ENCODE peak calls at places on chromosome 18, in eight cellular contexts. One of them, this sample, is unnamed.

GRCh38 chr18:37315935-37316334 is 249.7 kb downstream of the CELF4 start:
- DNase-seq in effector memory CD8-positive, alpha-beta T cell: no peak
- DNase-seq in spleen: no peak
- DNase-seq in CD4-positive, CD25-positive, alpha-beta regulatory T cell: no peak
- DNase-seq in kidney glomerular epithelial cell: no peak
- DNase-seq in BE2C: no peak
- DNase-seq in PC-9: no peak
- DNase-seq in stimulated activated CD4-positive, alpha-beta T cell treated with anti-CD3 and anti-CD28 coated beads, Interleukin-15, amount 100 ng/mL, for 24 hours: no peak
- DNase-seq in this sample: no peak

GRCh38 chr18:75478996-75479870 is 51.7 kb upstream of the SMIM21 start:
- DNase-seq in effector memory CD8-positive, alpha-beta T cell: peak
- DNase-seq in CD4-positive, CD25-positive, alpha-beta regulatory T cell: peak
- DNase-seq in kidney glomerular epithelial cell: peak
- DNase-seq in BE2C: no peak
- DNase-seq in PC-9: no peak
- DNase-seq in spleen: no peak
- DNase-seq in stimulated activated CD4-positive, alpha-beta T cell treated with anti-CD3 and anti-CD28 coated beads, Interleukin-15, amount 100 ng/mL, for 24 hours: no peak
- DNase-seq in this sample: peak

GRCh38 chr18:21918693-21919092 is 178.1 kb downstream of the MIB1 start:
- DNase-seq in CD4-positive, CD25-positive, alpha-beta regulatory T cell: no peak
- DNase-seq in spleen: no peak
- DNase-seq in BE2C: no peak
- DNase-seq in stimulated activated CD4-positive, alpha-beta T cell treated with anti-CD3 and anti-CD28 coated beads, Interleukin-15, amount 100 ng/mL, for 24 hours: no peak
- DNase-seq in PC-9: no peak
- DNase-seq in effector memory CD8-positive, alpha-beta T cell: no peak
- DNase-seq in kidney glomerular epithelial cell: no peak
- DNase-seq in this sample: no peak

GRCh38 chr18:63518178-63519012 is 23.8 kb upstream of the SERPINB12 start:
- DNase-seq in PC-9: peak
- DNase-seq in CD4-positive, CD25-positive, alpha-beta regulatory T cell: peak
- DNase-seq in kidney glomerular epithelial cell: peak
- DNase-seq in stimulated activated CD4-positive, alpha-beta T cell treated with anti-CD3 and anti-CD28 coated beads, Interleukin-15, amount 100 ng/mL, for 24 hours: peak
- DNase-seq in effector memory CD8-positive, alpha-beta T cell: peak
- DNase-seq in BE2C: peak
- DNase-seq in spleen: no peak
- DNase-seq in this sample: peak

GRCh38 chr18:33751613-33752221 is 173.7 kb downstream of the ASXL3 start:
- DNase-seq in BE2C: no peak
- DNase-seq in CD4-positive, CD25-positive, alpha-beta regulatory T cell: no peak
- DNase-seq in PC-9: no peak
- DNase-seq in spleen: no peak
- DNase-seq in stimulated activated CD4-positive, alpha-beta T cell treated with anti-CD3 and anti-CD28 coated beads, Interleukin-15, amount 100 ng/mL, for 24 hours: no peak
- DNase-seq in effector memory CD8-positive, alpha-beta T cell: no peak
- DNase-seq in kidney glomerular epithelial cell: peak
- DNase-seq in this sample: no peak

GRCh38 chr18:55096261-55097026 is 137.2 kb upstream of the CCDC68 start:
- DNase-seq in kidney glomerular epithelial cell: peak
- DNase-seq in BE2C: peak
- DNase-seq in stimulated activated CD4-positive, alpha-beta T cell treated with anti-CD3 and anti-CD28 coated beads, Interleukin-15, amount 100 ng/mL, for 24 hours: no peak
- DNase-seq in CD4-positive, CD25-positive, alpha-beta regulatory T cell: no peak
- DNase-seq in effector memory CD8-positive, alpha-beta T cell: no peak
- DNase-seq in spleen: no peak
- DNase-seq in PC-9: peak
- DNase-seq in this sample: no peak

GRCh38 chr18:55543130-55543704 is 44.8 kb downstream of the TCF4 start:
- DNase-seq in PC-9: no peak
- DNase-seq in effector memory CD8-positive, alpha-beta T cell: no peak
- DNase-seq in spleen: no peak
- DNase-seq in CD4-positive, CD25-positive, alpha-beta regulatory T cell: no peak
- DNase-seq in kidney glomerular epithelial cell: no peak
- DNase-seq in BE2C: no peak
- DNase-seq in stimulated activated CD4-positive, alpha-beta T cell treated with anti-CD3 and anti-CD28 coated beads, Interleukin-15, amount 100 ng/mL, for 24 hours: no peak
- DNase-seq in this sample: no peak

GRCh38 chr18:26549486-26550435 is 1.4 kb upstream of the KCTD1 start:
- DNase-seq in CD4-positive, CD25-positive, alpha-beta regulatory T cell: no peak
- DNase-seq in kidney glomerular epithelial cell: peak
- DNase-seq in effector memory CD8-positive, alpha-beta T cell: no peak
- DNase-seq in spleen: peak
- DNase-seq in stimulated activated CD4-positive, alpha-beta T cell treated with anti-CD3 and anti-CD28 coated beads, Interleukin-15, amount 100 ng/mL, for 24 hours: peak
- DNase-seq in PC-9: peak
- DNase-seq in BE2C: peak
- DNase-seq in this sample: no peak

GRCh38 chr18:45378933-45379332 is 236.3 kb upstream of the SLC14A2 start:
- DNase-seq in effector memory CD8-positive, alpha-beta T cell: no peak
- DNase-seq in PC-9: no peak
- DNase-seq in CD4-positive, CD25-positive, alpha-beta regulatory T cell: no peak
- DNase-seq in kidney glomerular epithelial cell: no peak
- DNase-seq in stimulated activated CD4-positive, alpha-beta T cell treated with anti-CD3 and anti-CD28 coated beads, Interleukin-15, amount 100 ng/mL, for 24 hours: no peak
- DNase-seq in BE2C: no peak
- DNase-seq in spleen: no peak
- DNase-seq in this sample: no peak

GRCh38 chr18:65754121-65754520 is 3.3 kb downstream of the CDH7 start:
- DNase-seq in BE2C: peak
- DNase-seq in CD4-positive, CD25-positive, alpha-beta regulatory T cell: no peak
- DNase-seq in kidney glomerular epithelial cell: no peak
- DNase-seq in spleen: no peak
- DNase-seq in PC-9: no peak
- DNase-seq in stimulated activated CD4-positive, alpha-beta T cell treated with anti-CD3 and anti-CD28 coated beads, Interleukin-15, amount 100 ng/mL, for 24 hours: no peak
- DNase-seq in effector memory CD8-positive, alpha-beta T cell: no peak
- DNase-seq in this sample: no peak

GRCh38 chr18:9348079-9348671 is 13.6 kb downstream of the TWSG1 start:
- DNase-seq in kidney glomerular epithelial cell: peak
- DNase-seq in PC-9: no peak
- DNase-seq in effector memory CD8-positive, alpha-beta T cell: no peak
- DNase-seq in spleen: no peak
- DNase-seq in CD4-positive, CD25-positive, alpha-beta regulatory T cell: no peak
- DNase-seq in BE2C: no peak
- DNase-seq in stimulated activated CD4-positive, alpha-beta T cell treated with anti-CD3 and anti-CD28 coated beads, Interleukin-15, amount 100 ng/mL, for 24 hours: no peak
- DNase-seq in this sample: no peak

GRCh38 chr18:54983041-54983686 is 23.9 kb upstream of the CCDC68 start:
- DNase-seq in BE2C: no peak
- DNase-seq in stimulated activated CD4-positive, alpha-beta T cell treated with anti-CD3 and anti-CD28 coated beads, Interleukin-15, amount 100 ng/mL, for 24 hours: no peak
- DNase-seq in effector memory CD8-positive, alpha-beta T cell: no peak
- DNase-seq in spleen: no peak
- DNase-seq in PC-9: peak
- DNase-seq in CD4-positive, CD25-positive, alpha-beta regulatory T cell: peak
- DNase-seq in kidney glomerular epithelial cell: peak
- DNase-seq in this sample: peak

GRCh38 chr18:50396005-50396404 is 21.2 kb downstream of the SKA1 start:
- DNase-seq in effector memory CD8-positive, alpha-beta T cell: no peak
- DNase-seq in kidney glomerular epithelial cell: no peak
- DNase-seq in stimulated activated CD4-positive, alpha-beta T cell treated with anti-CD3 and anti-CD28 coated beads, Interleukin-15, amount 100 ng/mL, for 24 hours: no peak
- DNase-seq in PC-9: no peak
- DNase-seq in spleen: no peak
- DNase-seq in CD4-positive, CD25-positive, alpha-beta regulatory T cell: no peak
- DNase-seq in BE2C: no peak
- DNase-seq in this sample: no peak

GRCh38 chr18:37492952-37493351 is 72.6 kb downstream of the CELF4 start:
- DNase-seq in kidney glomerular epithelial cell: no peak
- DNase-seq in spleen: no peak
- DNase-seq in effector memory CD8-positive, alpha-beta T cell: no peak
- DNase-seq in PC-9: no peak
- DNase-seq in CD4-positive, CD25-positive, alpha-beta regulatory T cell: no peak
- DNase-seq in stimulated activated CD4-positive, alpha-beta T cell treated with anti-CD3 and anti-CD28 coated beads, Interleukin-15, amount 100 ng/mL, for 24 hours: no peak
- DNase-seq in BE2C: no peak
- DNase-seq in this sample: no peak

GRCh38 chr18:59006461-59007067 is 133.1 kb upstream of the SEC11C start:
- DNase-seq in effector memory CD8-positive, alpha-beta T cell: no peak
- DNase-seq in spleen: no peak
- DNase-seq in BE2C: no peak
- DNase-seq in stimulated activated CD4-positive, alpha-beta T cell treated with anti-CD3 and anti-CD28 coated beads, Interleukin-15, amount 100 ng/mL, for 24 hours: no peak
- DNase-seq in PC-9: no peak
- DNase-seq in kidney glomerular epithelial cell: no peak
- DNase-seq in CD4-positive, CD25-positive, alpha-beta regulatory T cell: no peak
- DNase-seq in this sample: no peak

GRCh38 chr18:9455718-9456511 is 19.4 kb upstream of the RALBP1 start:
- DNase-seq in BE2C: no peak
- DNase-seq in stimulated activated CD4-positive, alpha-beta T cell treated with anti-CD3 and anti-CD28 coated beads, Interleukin-15, amount 100 ng/mL, for 24 hours: no peak
- DNase-seq in kidney glomerular epithelial cell: no peak
- DNase-seq in effector memory CD8-positive, alpha-beta T cell: no peak
- DNase-seq in PC-9: no peak
- DNase-seq in CD4-positive, CD25-positive, alpha-beta regulatory T cell: no peak
- DNase-seq in spleen: no peak
- DNase-seq in this sample: no peak

GRCh38 chr18:58218111-58218510 is 174.1 kb downstream of the NEDD4L start:
- DNase-seq in effector memory CD8-positive, alpha-beta T cell: no peak
- DNase-seq in PC-9: peak
- DNase-seq in kidney glomerular epithelial cell: no peak
- DNase-seq in CD4-positive, CD25-positive, alpha-beta regulatory T cell: no peak
- DNase-seq in stimulated activated CD4-positive, alpha-beta T cell treated with anti-CD3 and anti-CD28 coated beads, Interleukin-15, amount 100 ng/mL, for 24 hours: no peak
- DNase-seq in spleen: no peak
- DNase-seq in BE2C: no peak
- DNase-seq in this sample: no peak

GRCh38 chr18:74356959-74357358 is 41.3 kb downstream of the C18orf63 start:
- DNase-seq in kidney glomerular epithelial cell: no peak
- DNase-seq in stimulated activated CD4-positive, alpha-beta T cell treated with anti-CD3 and anti-CD28 coated beads, Interleukin-15, amount 100 ng/mL, for 24 hours: no peak
- DNase-seq in effector memory CD8-positive, alpha-beta T cell: no peak
- DNase-seq in CD4-positive, CD25-positive, alpha-beta regulatory T cell: no peak
- DNase-seq in PC-9: no peak
- DNase-seq in BE2C: no peak
- DNase-seq in spleen: no peak
- DNase-seq in this sample: no peak

GRCh38 chr18:55501594-55502345 is 86.2 kb downstream of the TCF4 start:
- DNase-seq in PC-9: no peak
- DNase-seq in effector memory CD8-positive, alpha-beta T cell: no peak
- DNase-seq in BE2C: no peak
- DNase-seq in stimulated activated CD4-positive, alpha-beta T cell treated with anti-CD3 and anti-CD28 coated beads, Interleukin-15, amount 100 ng/mL, for 24 hours: no peak
- DNase-seq in spleen: no peak
- DNase-seq in CD4-positive, CD25-positive, alpha-beta regulatory T cell: no peak
- DNase-seq in kidney glomerular epithelial cell: peak
- DNase-seq in this sample: no peak

GRCh38 chr18:5455644-5456043 is 88.2 kb downstream of the EPB41L3 start:
- DNase-seq in spleen: no peak
- DNase-seq in kidney glomerular epithelial cell: no peak
- DNase-seq in BE2C: no peak
- DNase-seq in CD4-positive, CD25-positive, alpha-beta regulatory T cell: no peak
- DNase-seq in effector memory CD8-positive, alpha-beta T cell: no peak
- DNase-seq in PC-9: no peak
- DNase-seq in stimulated activated CD4-positive, alpha-beta T cell treated with anti-CD3 and anti-CD28 coated beads, Interleukin-15, amount 100 ng/mL, for 24 hours: no peak
- DNase-seq in this sample: peak

GRCh38 chr18:26792661-26793060 is 72.8 kb downstream of the AQP4 start:
- DNase-seq in effector memory CD8-positive, alpha-beta T cell: no peak
- DNase-seq in kidney glomerular epithelial cell: peak
- DNase-seq in BE2C: no peak
- DNase-seq in PC-9: no peak
- DNase-seq in CD4-positive, CD25-positive, alpha-beta regulatory T cell: no peak
- DNase-seq in stimulated activated CD4-positive, alpha-beta T cell treated with anti-CD3 and anti-CD28 coated beads, Interleukin-15, amount 100 ng/mL, for 24 hours: no peak
- DNase-seq in spleen: no peak
- DNase-seq in this sample: no peak

GRCh38 chr18:79019876-79020275 is 40.3 kb downstream of the SALL3 start:
- DNase-seq in spleen: no peak
- DNase-seq in stimulated activated CD4-positive, alpha-beta T cell treated with anti-CD3 and anti-CD28 coated beads, Interleukin-15, amount 100 ng/mL, for 24 hours: no peak
- DNase-seq in BE2C: no peak
- DNase-seq in kidney glomerular epithelial cell: no peak
- DNase-seq in CD4-positive, CD25-positive, alpha-beta regulatory T cell: no peak
- DNase-seq in effector memory CD8-positive, alpha-beta T cell: no peak
- DNase-seq in PC-9: no peak
- DNase-seq in this sample: no peak

GRCh38 chr18:9537638-9538037 is 62.3 kb downstream of the RALBP1 start:
- DNase-seq in BE2C: no peak
- DNase-seq in spleen: no peak
- DNase-seq in CD4-positive, CD25-positive, alpha-beta regulatory T cell: no peak
- DNase-seq in stimulated activated CD4-positive, alpha-beta T cell treated with anti-CD3 and anti-CD28 coated beads, Interleukin-15, amount 100 ng/mL, for 24 hours: no peak
- DNase-seq in kidney glomerular epithelial cell: no peak
- DNase-seq in effector memory CD8-positive, alpha-beta T cell: no peak
- DNase-seq in PC-9: no peak
- DNase-seq in this sample: no peak

GRCh38 chr18:55764382-55764781 is 176.4 kb upstream of the TCF4 start:
- DNase-seq in BE2C: no peak
- DNase-seq in effector memory CD8-positive, alpha-beta T cell: no peak
- DNase-seq in CD4-positive, CD25-positive, alpha-beta regulatory T cell: no peak
- DNase-seq in spleen: no peak
- DNase-seq in PC-9: no peak
- DNase-seq in stimulated activated CD4-positive, alpha-beta T cell treated with anti-CD3 and anti-CD28 coated beads, Interleukin-15, amount 100 ng/mL, for 24 hours: no peak
- DNase-seq in kidney glomerular epithelial cell: no peak
- DNase-seq in this sample: no peak

GRCh38 chr18:2050702-2051201 is 520.6 kb downstream of the METTL4 start:
- DNase-seq in CD4-positive, CD25-positive, alpha-beta regulatory T cell: no peak
- DNase-seq in kidney glomerular epithelial cell: peak
- DNase-seq in stimulated activated CD4-positive, alpha-beta T cell treated with anti-CD3 and anti-CD28 coated beads, Interleukin-15, amount 100 ng/mL, for 24 hours: peak
- DNase-seq in PC-9: peak
- DNase-seq in spleen: no peak
- DNase-seq in effector memory CD8-positive, alpha-beta T cell: no peak
- DNase-seq in BE2C: no peak
- DNase-seq in this sample: no peak

GRCh38 chr18:49609416-49610284 is 47.8 kb downstream of the LIPG start:
- DNase-seq in BE2C: no peak
- DNase-seq in CD4-positive, CD25-positive, alpha-beta regulatory T cell: no peak
- DNase-seq in stimulated activated CD4-positive, alpha-beta T cell treated with anti-CD3 and anti-CD28 coated beads, Interleukin-15, amount 100 ng/mL, for 24 hours: no peak
- DNase-seq in kidney glomerular epithelial cell: peak
- DNase-seq in spleen: no peak
- DNase-seq in PC-9: peak
- DNase-seq in effector memory CD8-positive, alpha-beta T cell: no peak
- DNase-seq in this sample: no peak

GRCh38 chr18:63763831-63764600 is 11.2 kb upstream of the SERPINB7 start:
- DNase-seq in stimulated activated CD4-positive, alpha-beta T cell treated with anti-CD3 and anti-CD28 coated beads, Interleukin-15, amount 100 ng/mL, for 24 hours: no peak
- DNase-seq in effector memory CD8-positive, alpha-beta T cell: no peak
- DNase-seq in CD4-positive, CD25-positive, alpha-beta regulatory T cell: no peak
- DNase-seq in spleen: no peak
- DNase-seq in BE2C: no peak
- DNase-seq in kidney glomerular epithelial cell: no peak
- DNase-seq in PC-9: no peak
- DNase-seq in this sample: no peak

GRCh38 chr18:76936877-76937276 is 114.5 kb downstream of the ZNF236 start:
- DNase-seq in stimulated activated CD4-positive, alpha-beta T cell treated with anti-CD3 and anti-CD28 coated beads, Interleukin-15, amount 100 ng/mL, for 24 hours: no peak
- DNase-seq in BE2C: no peak
- DNase-seq in kidney glomerular epithelial cell: no peak
- DNase-seq in CD4-positive, CD25-positive, alpha-beta regulatory T cell: no peak
- DNase-seq in effector memory CD8-positive, alpha-beta T cell: no peak
- DNase-seq in PC-9: no peak
- DNase-seq in spleen: no peak
- DNase-seq in this sample: no peak

GRCh38 chr18:70139138-70139537 is 66.3 kb downstream of the RTTN start:
- DNase-seq in stimulated activated CD4-positive, alpha-beta T cell treated with anti-CD3 and anti-CD28 coated beads, Interleukin-15, amount 100 ng/mL, for 24 hours: no peak
- DNase-seq in BE2C: no peak
- DNase-seq in PC-9: no peak
- DNase-seq in spleen: no peak
- DNase-seq in effector memory CD8-positive, alpha-beta T cell: no peak
- DNase-seq in CD4-positive, CD25-positive, alpha-beta regulatory T cell: no peak
- DNase-seq in kidney glomerular epithelial cell: no peak
- DNase-seq in this sample: no peak

GRCh38 chr18:22433960-22434359 is 16.2 kb upstream of the CTAGE1 start:
- DNase-seq in kidney glomerular epithelial cell: no peak
- DNase-seq in CD4-positive, CD25-positive, alpha-beta regulatory T cell: no peak
- DNase-seq in BE2C: no peak
- DNase-seq in spleen: no peak
- DNase-seq in PC-9: no peak
- DNase-seq in effector memory CD8-positive, alpha-beta T cell: no peak
- DNase-seq in stimulated activated CD4-positive, alpha-beta T cell treated with anti-CD3 and anti-CD28 coated beads, Interleukin-15, amount 100 ng/mL, for 24 hours: no peak
- DNase-seq in this sample: no peak

GRCh38 chr18:12946549-12947354 is 1.1 kb upstream of the SEH1L start:
- DNase-seq in spleen: no peak
- DNase-seq in stimulated activated CD4-positive, alpha-beta T cell treated with anti-CD3 and anti-CD28 coated beads, Interleukin-15, amount 100 ng/mL, for 24 hours: no peak
- DNase-seq in effector memory CD8-positive, alpha-beta T cell: no peak
- DNase-seq in BE2C: peak
- DNase-seq in CD4-positive, CD25-positive, alpha-beta regulatory T cell: no peak
- DNase-seq in kidney glomerular epithelial cell: peak
- DNase-seq in PC-9: peak
- DNase-seq in this sample: no peak

GRCh38 chr18:46518438-46518837 is 138.6 kb downstream of the LOXHD1 start:
- DNase-seq in kidney glomerular epithelial cell: no peak
- DNase-seq in CD4-positive, CD25-positive, alpha-beta regulatory T cell: no peak
- DNase-seq in effector memory CD8-positive, alpha-beta T cell: no peak
- DNase-seq in spleen: no peak
- DNase-seq in stimulated activated CD4-positive, alpha-beta T cell treated with anti-CD3 and anti-CD28 coated beads, Interleukin-15, amount 100 ng/mL, for 24 hours: no peak
- DNase-seq in BE2C: peak
- DNase-seq in PC-9: no peak
- DNase-seq in this sample: no peak

GRCh38 chr18:34292594-34292993 is 67.9 kb upstream of the NOL4 start:
- DNase-seq in spleen: no peak
- DNase-seq in CD4-positive, CD25-positive, alpha-beta regulatory T cell: no peak
- DNase-seq in BE2C: no peak
- DNase-seq in kidney glomerular epithelial cell: no peak
- DNase-seq in effector memory CD8-positive, alpha-beta T cell: no peak
- DNase-seq in PC-9: no peak
- DNase-seq in stimulated activated CD4-positive, alpha-beta T cell treated with anti-CD3 and anti-CD28 coated beads, Interleukin-15, amount 100 ng/mL, for 24 hours: no peak
- DNase-seq in this sample: no peak